ENCODE peak calls at places on chromosomes 4 and X, in nine cellular contexts. One of them, this sample, is unnamed.

GRCh38 chr4:135949926-135950325 is 1582.4 kb downstream of the PCDH18 start:
- DNase-seq in naive thymus-derived CD4-positive, alpha-beta T cell: no peak
- DNase-seq in A549: no peak
- DNase-seq in thoracic aorta: no peak
- DNase-seq in CD4-positive, alpha-beta T cell: no peak
- DNase-seq in GM23338: no peak
- DNase-seq in heart left ventricle: no peak
- DNase-seq in trophoblast cell: no peak
- DNase-seq in neuronal stem cell: no peak
- DNase-seq in this sample: no peak

GRCh38 chrX:21847342-21847741 is 7.9 kb downstream of the MBTPS2 start:
- DNase-seq in naive thymus-derived CD4-positive, alpha-beta T cell: no peak
- DNase-seq in A549: no peak
- DNase-seq in thoracic aorta: no peak
- DNase-seq in CD4-positive, alpha-beta T cell: no peak
- DNase-seq in GM23338: no peak
- DNase-seq in heart left ventricle: no peak
- DNase-seq in trophoblast cell: no peak
- DNase-seq in neuronal stem cell: no peak
- DNase-seq in this sample: no peak

GRCh38 chr4:32423267-32423666 is 1703.1 kb downstream of the PCDH7 start:
- DNase-seq in naive thymus-derived CD4-positive, alpha-beta T cell: no peak
- DNase-seq in A549: no peak
- DNase-seq in thoracic aorta: no peak
- DNase-seq in CD4-positive, alpha-beta T cell: no peak
- DNase-seq in GM23338: no peak
- DNase-seq in heart left ventricle: no peak
- DNase-seq in trophoblast cell: no peak
- DNase-seq in neuronal stem cell: no peak
- DNase-seq in this sample: no peak

GRCh38 chr4:94534401-94535312 is 82.9 kb downstream of the PDLIM5 start:
- DNase-seq in naive thymus-derived CD4-positive, alpha-beta T cell: no peak
- DNase-seq in A549: no peak
- DNase-seq in thoracic aorta: no peak
- DNase-seq in CD4-positive, alpha-beta T cell: no peak
- DNase-seq in GM23338: peak
- DNase-seq in heart left ventricle: no peak
- DNase-seq in trophoblast cell: peak
- DNase-seq in neuronal stem cell: no peak
- DNase-seq in this sample: no peak

GRCh38 chr4:52873191-52873590 is 11.1 kb downstream of the RASL11B start:
- DNase-seq in naive thymus-derived CD4-positive, alpha-beta T cell: no peak
- DNase-seq in A549: no peak
- DNase-seq in thoracic aorta: no peak
- DNase-seq in CD4-positive, alpha-beta T cell: no peak
- DNase-seq in GM23338: no peak
- DNase-seq in heart left ventricle: no peak
- DNase-seq in trophoblast cell: peak
- DNase-seq in neuronal stem cell: no peak
- DNase-seq in this sample: peak

GRCh38 chr4:38488891-38489861 is 174.8 kb upstream of the KLF3 start:
- DNase-seq in naive thymus-derived CD4-positive, alpha-beta T cell: no peak
- DNase-seq in A549: no peak
- DNase-seq in thoracic aorta: no peak
- DNase-seq in CD4-positive, alpha-beta T cell: no peak
- DNase-seq in GM23338: peak
- DNase-seq in heart left ventricle: no peak
- DNase-seq in trophoblast cell: peak
- DNase-seq in neuronal stem cell: peak
- DNase-seq in this sample: no peak

GRCh38 chr4:59936566-59936965 is 1263.6 kb upstream of the ADGRL3 start:
- DNase-seq in naive thymus-derived CD4-positive, alpha-beta T cell: no peak
- DNase-seq in A549: no peak
- DNase-seq in thoracic aorta: no peak
- DNase-seq in CD4-positive, alpha-beta T cell: no peak
- DNase-seq in GM23338: no peak
- DNase-seq in heart left ventricle: no peak
- DNase-seq in trophoblast cell: no peak
- DNase-seq in neuronal stem cell: no peak
- DNase-seq in this sample: no peak

GRCh38 chr4:149897784-149898183 is 82.1 kb upstream of the IQCM start:
- DNase-seq in naive thymus-derived CD4-positive, alpha-beta T cell: no peak
- DNase-seq in A549: no peak
- DNase-seq in thoracic aorta: no peak
- DNase-seq in CD4-positive, alpha-beta T cell: no peak
- DNase-seq in GM23338: peak
- DNase-seq in heart left ventricle: no peak
- DNase-seq in trophoblast cell: peak
- DNase-seq in neuronal stem cell: no peak
- DNase-seq in this sample: no peak

GRCh38 chr4:184575306-184575705 is 73.9 kb downstream of the CASP3 start:
- DNase-seq in naive thymus-derived CD4-positive, alpha-beta T cell: no peak
- DNase-seq in A549: no peak
- DNase-seq in thoracic aorta: no peak
- DNase-seq in CD4-positive, alpha-beta T cell: no peak
- DNase-seq in GM23338: peak
- DNase-seq in heart left ventricle: no peak
- DNase-seq in trophoblast cell: no peak
- DNase-seq in neuronal stem cell: no peak
- DNase-seq in this sample: no peak

DNA sequence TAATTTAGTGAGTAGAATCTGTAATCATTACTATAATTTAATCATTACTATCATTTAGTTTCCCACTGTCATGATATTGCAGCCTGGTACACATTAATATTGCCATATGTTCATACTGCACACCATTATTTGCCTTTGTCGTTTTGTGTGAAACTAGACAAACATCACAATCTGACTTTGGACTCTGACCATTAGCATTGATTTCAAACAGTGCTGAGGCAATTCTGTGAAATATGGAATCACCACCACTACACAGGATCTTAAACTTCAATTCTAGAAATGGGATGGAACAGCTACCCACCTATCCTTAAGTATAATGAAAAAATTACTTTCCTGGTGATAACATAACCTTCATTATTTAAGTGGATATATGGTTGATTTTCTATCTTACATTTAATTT is 98.3 kb downstream of the SORBS2 start:
- DNase-seq in naive thymus-derived CD4-positive, alpha-beta T cell: no peak
- DNase-seq in A549: no peak
- DNase-seq in thoracic aorta: no peak
- DNase-seq in CD4-positive, alpha-beta T cell: no peak
- DNase-seq in GM23338: no peak
- DNase-seq in heart left ventricle: no peak
- DNase-seq in trophoblast cell: no peak
- DNase-seq in neuronal stem cell: no peak
- DNase-seq in this sample: no peak
- H3K27ac ChIP-seq in naive thymus-derived CD4-positive, alpha-beta T cell: no peak
- H3K27ac ChIP-seq in A549: no peak
- H3K27ac ChIP-seq in thoracic aorta: no peak
- H3K27ac ChIP-seq in CD4-positive, alpha-beta T cell: no peak
- H3K27ac ChIP-seq in GM23338: no peak
- H3K27ac ChIP-seq in heart left ventricle: peak
- H3K27ac ChIP-seq in trophoblast cell: no peak
- H3K27ac ChIP-seq in neuronal stem cell: no peak
- H3K27ac ChIP-seq in this sample: peak

DNA sequence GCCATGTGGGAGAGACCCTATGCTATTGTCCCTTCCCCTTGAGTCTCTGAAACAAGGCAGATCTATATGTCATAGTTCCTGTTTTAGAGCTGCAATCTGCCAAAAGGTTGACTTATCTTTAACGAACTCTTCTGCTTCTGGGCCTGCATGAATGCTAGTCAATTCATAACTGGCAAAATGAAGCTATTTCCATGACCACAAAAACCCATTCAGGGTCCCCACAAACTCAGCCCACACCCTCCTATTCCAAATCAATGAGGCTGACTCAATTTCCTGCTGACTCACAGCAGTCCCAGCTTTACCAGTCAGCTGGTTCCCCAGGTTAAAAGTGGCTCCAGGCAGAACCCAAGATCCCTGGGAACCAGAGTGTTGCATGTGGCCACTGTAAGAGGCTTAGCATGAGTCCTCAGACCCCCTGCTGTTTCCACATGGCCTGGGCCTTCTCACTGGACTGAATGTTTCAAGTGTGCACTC is 25.2 kb upstream of the SOD3 start:
- DNase-seq in naive thymus-derived CD4-positive, alpha-beta T cell: no peak
- DNase-seq in A549: no peak
- DNase-seq in thoracic aorta: no peak
- DNase-seq in CD4-positive, alpha-beta T cell: no peak
- DNase-seq in GM23338: no peak
- DNase-seq in heart left ventricle: no peak
- DNase-seq in trophoblast cell: no peak
- DNase-seq in neuronal stem cell: no peak
- DNase-seq in this sample: no peak
- H3K27ac ChIP-seq in naive thymus-derived CD4-positive, alpha-beta T cell: no peak
- H3K27ac ChIP-seq in A549: no peak
- H3K27ac ChIP-seq in thoracic aorta: no peak
- H3K27ac ChIP-seq in CD4-positive, alpha-beta T cell: no peak
- H3K27ac ChIP-seq in GM23338: no peak
- H3K27ac ChIP-seq in heart left ventricle: no peak
- H3K27ac ChIP-seq in trophoblast cell: no peak
- H3K27ac ChIP-seq in neuronal stem cell: no peak
- H3K27ac ChIP-seq in this sample: no peak

GRCh38 chrX:129842510-129843208 is 1.0 kb downstream of the ZDHHC9 start:
- DNase-seq in naive thymus-derived CD4-positive, alpha-beta T cell: no peak
- DNase-seq in A549: no peak
- DNase-seq in thoracic aorta: no peak
- DNase-seq in CD4-positive, alpha-beta T cell: no peak
- DNase-seq in GM23338: peak
- DNase-seq in heart left ventricle: peak
- DNase-seq in trophoblast cell: peak
- DNase-seq in neuronal stem cell: no peak
- DNase-seq in this sample: peak

GRCh38 chrX:129843459-129844306 is at the start of gene ZDHHC9:
- DNase-seq in naive thymus-derived CD4-positive, alpha-beta T cell: peak
- DNase-seq in A549: peak
- DNase-seq in thoracic aorta: peak
- DNase-seq in CD4-positive, alpha-beta T cell: peak
- DNase-seq in GM23338: peak
- DNase-seq in heart left ventricle: peak
- DNase-seq in trophoblast cell: peak
- DNase-seq in neuronal stem cell: peak
- DNase-seq in this sample: peak

GRCh38 chrX:129840334-129840733 is 3.4 kb downstream of the ZDHHC9 start:
- DNase-seq in naive thymus-derived CD4-positive, alpha-beta T cell: no peak
- DNase-seq in A549: no peak
- DNase-seq in thoracic aorta: no peak
- DNase-seq in CD4-positive, alpha-beta T cell: no peak
- DNase-seq in GM23338: peak
- DNase-seq in heart left ventricle: no peak
- DNase-seq in trophoblast cell: no peak
- DNase-seq in neuronal stem cell: no peak
- DNase-seq in this sample: no peak

GRCh38 chrX:129845616-129846190 is 2.0 kb upstream of the ZDHHC9 start:
- DNase-seq in naive thymus-derived CD4-positive, alpha-beta T cell: no peak
- DNase-seq in A549: no peak
- DNase-seq in thoracic aorta: no peak
- DNase-seq in CD4-positive, alpha-beta T cell: no peak
- DNase-seq in GM23338: no peak
- DNase-seq in heart left ventricle: no peak
- DNase-seq in trophoblast cell: peak
- DNase-seq in neuronal stem cell: no peak
- DNase-seq in this sample: no peak

GRCh38 chrX:129843209-129843458 is 552 bp downstream of the ZDHHC9 start:
- DNase-seq in naive thymus-derived CD4-positive, alpha-beta T cell: no peak
- DNase-seq in A549: no peak
- DNase-seq in thoracic aorta: no peak
- DNase-seq in CD4-positive, alpha-beta T cell: no peak
- DNase-seq in GM23338: no peak
- DNase-seq in heart left ventricle: no peak
- DNase-seq in trophoblast cell: no peak
- DNase-seq in neuronal stem cell: no peak
- DNase-seq in this sample: no peak
- H3K27ac ChIP-seq in naive thymus-derived CD4-positive, alpha-beta T cell: peak
- H3K27ac ChIP-seq in A549: peak
- H3K27ac ChIP-seq in thoracic aorta: peak
- H3K27ac ChIP-seq in CD4-positive, alpha-beta T cell: no peak
- H3K27ac ChIP-seq in GM23338: no peak
- H3K27ac ChIP-seq in heart left ventricle: peak
- H3K27ac ChIP-seq in trophoblast cell: no peak
- H3K27ac ChIP-seq in neuronal stem cell: no peak
- H3K27ac ChIP-seq in this sample: peak

GRCh38 chr4:88599298-88599697 is 7.0 kb downstream of the HERC3 start:
- DNase-seq in naive thymus-derived CD4-positive, alpha-beta T cell: no peak
- DNase-seq in A549: no peak
- DNase-seq in thoracic aorta: no peak
- DNase-seq in CD4-positive, alpha-beta T cell: no peak
- DNase-seq in GM23338: no peak
- DNase-seq in heart left ventricle: no peak
- DNase-seq in trophoblast cell: no peak
- DNase-seq in neuronal stem cell: no peak
- DNase-seq in this sample: no peak

GRCh38 chr4:88604978-88605678 is 12.8 kb downstream of the HERC3 start:
- DNase-seq in naive thymus-derived CD4-positive, alpha-beta T cell: no peak
- DNase-seq in A549: no peak
- DNase-seq in thoracic aorta: no peak
- DNase-seq in CD4-positive, alpha-beta T cell: no peak
- DNase-seq in GM23338: no peak
- DNase-seq in heart left ventricle: no peak
- DNase-seq in trophoblast cell: no peak
- DNase-seq in neuronal stem cell: no peak
- DNase-seq in this sample: no peak

GRCh38 chr4:88599714-88600113 is 7.4 kb downstream of the HERC3 start:
- DNase-seq in naive thymus-derived CD4-positive, alpha-beta T cell: no peak
- DNase-seq in A549: no peak
- DNase-seq in thoracic aorta: no peak
- DNase-seq in CD4-positive, alpha-beta T cell: no peak
- DNase-seq in GM23338: no peak
- DNase-seq in heart left ventricle: no peak
- DNase-seq in trophoblast cell: no peak
- DNase-seq in neuronal stem cell: no peak
- DNase-seq in this sample: no peak

GRCh38 chr4:88597970-88598369 is 5.7 kb downstream of the HERC3 start:
- DNase-seq in naive thymus-derived CD4-positive, alpha-beta T cell: no peak
- DNase-seq in A549: no peak
- DNase-seq in thoracic aorta: no peak
- DNase-seq in CD4-positive, alpha-beta T cell: no peak
- DNase-seq in GM23338: no peak
- DNase-seq in heart left ventricle: no peak
- DNase-seq in trophoblast cell: no peak
- DNase-seq in neuronal stem cell: no peak
- DNase-seq in this sample: no peak

DNA sequence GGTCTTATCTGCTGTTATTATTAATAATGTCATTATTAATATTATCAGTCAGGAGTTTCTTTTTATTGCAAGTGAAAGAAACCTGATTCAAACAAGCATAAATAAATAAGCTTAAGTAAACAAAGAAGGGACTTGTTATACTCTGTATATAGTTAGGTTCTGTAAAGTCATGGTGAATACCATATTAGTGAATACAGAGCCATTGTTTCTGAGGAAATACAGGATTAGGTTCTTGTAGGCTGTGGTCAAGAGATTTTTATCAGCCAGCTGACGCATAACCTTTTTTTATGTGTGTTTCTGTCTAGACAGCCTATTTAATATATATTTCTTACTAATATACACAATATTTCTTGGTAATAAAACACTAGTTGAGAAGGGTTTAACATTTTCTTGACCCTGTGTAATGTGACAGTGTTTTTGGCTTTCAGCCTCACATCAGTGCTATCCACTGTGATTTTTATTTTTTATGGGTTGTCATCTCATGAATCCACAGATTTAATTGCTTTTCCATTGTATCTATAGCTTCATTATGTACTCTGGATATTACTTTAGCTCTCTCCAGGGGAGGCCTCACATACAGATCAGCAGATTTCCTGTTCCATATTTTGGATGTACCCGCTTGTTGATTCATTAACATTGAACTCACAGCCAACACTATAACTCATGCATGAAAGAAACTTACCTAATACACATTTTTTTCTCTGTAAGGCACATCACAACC is 8.0 kb downstream of the HERC3 start:
- DNase-seq in naive thymus-derived CD4-positive, alpha-beta T cell: no peak
- DNase-seq in A549: no peak
- DNase-seq in thoracic aorta: no peak
- DNase-seq in CD4-positive, alpha-beta T cell: no peak
- DNase-seq in GM23338: no peak
- DNase-seq in heart left ventricle: no peak
- DNase-seq in trophoblast cell: peak
- DNase-seq in neuronal stem cell: no peak
- DNase-seq in this sample: no peak
- H3K27ac ChIP-seq in naive thymus-derived CD4-positive, alpha-beta T cell: peak
- H3K27ac ChIP-seq in A549: no peak
- H3K27ac ChIP-seq in thoracic aorta: peak
- H3K27ac ChIP-seq in CD4-positive, alpha-beta T cell: no peak
- H3K27ac ChIP-seq in GM23338: no peak
- H3K27ac ChIP-seq in heart left ventricle: peak
- H3K27ac ChIP-seq in trophoblast cell: no peak
- H3K27ac ChIP-seq in neuronal stem cell: no peak
- H3K27ac ChIP-seq in this sample: peak